ENCODE peak calls at places on chromosomes 6 and 20, in ten cellular contexts. One of them, this sample, is unnamed.

GRCh38 chr6:5116243-5116991 is 31.3 kb downstream of the PPP1R3G start:
- DNase-seq in lower lobe of right lung: no peak
- DNase-seq in stimulated activated CD4-positive, alpha-beta T cell treated with anti-CD3 and anti-CD28 coated beads, Interleukin-2, amount 100 ng/mL, for 48 hours: no peak
- DNase-seq in naive thymus-derived CD8-positive, alpha-beta T cell: no peak
- DNase-seq in fibroblast of the conjunctiva: no peak
- DNase-seq in fibroblast of lung: no peak
- DNase-seq in foreskin fibroblast: peak
- DNase-seq in activated T-cell treated with anti-CD3 and anti-CD28 coated beads for 4 hours: no peak
- DNase-seq in NCI-H2081: peak
- DNase-seq in activated CD8-positive, alpha-beta memory T cell treated with anti-CD3 and anti-CD28 coated beads for 1 hour: no peak
- DNase-seq in this sample: no peak

GRCh38 chr6:158863646-158864045 is 44.5 kb upstream of the EZR start:
- DNase-seq in fibroblast of the conjunctiva: no peak
- DNase-seq in activated CD8-positive, alpha-beta memory T cell treated with anti-CD3 and anti-CD28 coated beads for 1 hour: no peak
- DNase-seq in fibroblast of lung: peak
- DNase-seq in activated T-cell treated with anti-CD3 and anti-CD28 coated beads for 4 hours: no peak
- DNase-seq in naive thymus-derived CD8-positive, alpha-beta T cell: no peak
- DNase-seq in lower lobe of right lung: no peak
- DNase-seq in NCI-H2081: no peak
- DNase-seq in foreskin fibroblast: peak
- DNase-seq in stimulated activated CD4-positive, alpha-beta T cell treated with anti-CD3 and anti-CD28 coated beads, Interleukin-2, amount 100 ng/mL, for 48 hours: no peak
- DNase-seq in this sample: no peak

GRCh38 chr6:169539176-169539897 is 162.5 kb downstream of the WDR27 start:
- DNase-seq in NCI-H2081: no peak
- DNase-seq in stimulated activated CD4-positive, alpha-beta T cell treated with anti-CD3 and anti-CD28 coated beads, Interleukin-2, amount 100 ng/mL, for 48 hours: no peak
- DNase-seq in activated T-cell treated with anti-CD3 and anti-CD28 coated beads for 4 hours: no peak
- DNase-seq in lower lobe of right lung: no peak
- DNase-seq in activated CD8-positive, alpha-beta memory T cell treated with anti-CD3 and anti-CD28 coated beads for 1 hour: no peak
- DNase-seq in foreskin fibroblast: peak
- DNase-seq in naive thymus-derived CD8-positive, alpha-beta T cell: no peak
- DNase-seq in fibroblast of the conjunctiva: no peak
- DNase-seq in fibroblast of lung: peak
- DNase-seq in this sample: no peak

GRCh38 chr6:125872259-125872921 is 81.6 kb downstream of the NCOA7 start:
- DNase-seq in fibroblast of the conjunctiva: no peak
- DNase-seq in activated T-cell treated with anti-CD3 and anti-CD28 coated beads for 4 hours: no peak
- DNase-seq in activated CD8-positive, alpha-beta memory T cell treated with anti-CD3 and anti-CD28 coated beads for 1 hour: no peak
- DNase-seq in foreskin fibroblast: no peak
- DNase-seq in lower lobe of right lung: no peak
- DNase-seq in fibroblast of lung: peak
- DNase-seq in NCI-H2081: no peak
- DNase-seq in stimulated activated CD4-positive, alpha-beta T cell treated with anti-CD3 and anti-CD28 coated beads, Interleukin-2, amount 100 ng/mL, for 48 hours: no peak
- DNase-seq in naive thymus-derived CD8-positive, alpha-beta T cell: no peak
- DNase-seq in this sample: no peak

GRCh38 chr6:40891131-40891530 is 147.9 kb downstream of the UNC5CL start:
- DNase-seq in fibroblast of the conjunctiva: no peak
- DNase-seq in lower lobe of right lung: no peak
- DNase-seq in fibroblast of lung: no peak
- DNase-seq in activated CD8-positive, alpha-beta memory T cell treated with anti-CD3 and anti-CD28 coated beads for 1 hour: no peak
- DNase-seq in stimulated activated CD4-positive, alpha-beta T cell treated with anti-CD3 and anti-CD28 coated beads, Interleukin-2, amount 100 ng/mL, for 48 hours: no peak
- DNase-seq in foreskin fibroblast: no peak
- DNase-seq in activated T-cell treated with anti-CD3 and anti-CD28 coated beads for 4 hours: no peak
- DNase-seq in NCI-H2081: no peak
- DNase-seq in naive thymus-derived CD8-positive, alpha-beta T cell: no peak
- DNase-seq in this sample: no peak

GRCh38 chr20:59359908-59360307 is 59.5 kb downstream of the EDN3 start:
- DNase-seq in lower lobe of right lung: no peak
- DNase-seq in NCI-H2081: no peak
- DNase-seq in fibroblast of lung: no peak
- DNase-seq in activated CD8-positive, alpha-beta memory T cell treated with anti-CD3 and anti-CD28 coated beads for 1 hour: no peak
- DNase-seq in activated T-cell treated with anti-CD3 and anti-CD28 coated beads for 4 hours: no peak
- DNase-seq in foreskin fibroblast: no peak
- DNase-seq in naive thymus-derived CD8-positive, alpha-beta T cell: no peak
- DNase-seq in fibroblast of the conjunctiva: no peak
- DNase-seq in stimulated activated CD4-positive, alpha-beta T cell treated with anti-CD3 and anti-CD28 coated beads, Interleukin-2, amount 100 ng/mL, for 48 hours: no peak
- DNase-seq in this sample: no peak

GRCh38 chr20:45626540-45626939 is 3.0 kb upstream of the WFDC10A start:
- DNase-seq in foreskin fibroblast: no peak
- DNase-seq in naive thymus-derived CD8-positive, alpha-beta T cell: no peak
- DNase-seq in activated CD8-positive, alpha-beta memory T cell treated with anti-CD3 and anti-CD28 coated beads for 1 hour: no peak
- DNase-seq in lower lobe of right lung: no peak
- DNase-seq in stimulated activated CD4-positive, alpha-beta T cell treated with anti-CD3 and anti-CD28 coated beads, Interleukin-2, amount 100 ng/mL, for 48 hours: no peak
- DNase-seq in fibroblast of the conjunctiva: no peak
- DNase-seq in fibroblast of lung: no peak
- DNase-seq in NCI-H2081: no peak
- DNase-seq in activated T-cell treated with anti-CD3 and anti-CD28 coated beads for 4 hours: no peak
- DNase-seq in this sample: no peak

GRCh38 chr20:17150858-17151257 is 76.0 kb upstream of the PCSK2 start:
- DNase-seq in activated CD8-positive, alpha-beta memory T cell treated with anti-CD3 and anti-CD28 coated beads for 1 hour: no peak
- DNase-seq in foreskin fibroblast: no peak
- DNase-seq in fibroblast of lung: no peak
- DNase-seq in stimulated activated CD4-positive, alpha-beta T cell treated with anti-CD3 and anti-CD28 coated beads, Interleukin-2, amount 100 ng/mL, for 48 hours: no peak
- DNase-seq in naive thymus-derived CD8-positive, alpha-beta T cell: no peak
- DNase-seq in activated T-cell treated with anti-CD3 and anti-CD28 coated beads for 4 hours: no peak
- DNase-seq in lower lobe of right lung: no peak
- DNase-seq in fibroblast of the conjunctiva: no peak
- DNase-seq in NCI-H2081: no peak
- DNase-seq in this sample: no peak

GRCh38 chr6:14658030-14658429 is 540.5 kb downstream of the CD83 start:
- DNase-seq in stimulated activated CD4-positive, alpha-beta T cell treated with anti-CD3 and anti-CD28 coated beads, Interleukin-2, amount 100 ng/mL, for 48 hours: no peak
- DNase-seq in activated CD8-positive, alpha-beta memory T cell treated with anti-CD3 and anti-CD28 coated beads for 1 hour: no peak
- DNase-seq in foreskin fibroblast: no peak
- DNase-seq in fibroblast of lung: no peak
- DNase-seq in naive thymus-derived CD8-positive, alpha-beta T cell: no peak
- DNase-seq in NCI-H2081: no peak
- DNase-seq in lower lobe of right lung: no peak
- DNase-seq in activated T-cell treated with anti-CD3 and anti-CD28 coated beads for 4 hours: no peak
- DNase-seq in fibroblast of the conjunctiva: no peak
- DNase-seq in this sample: no peak

This sample was measured in GM19239.